ENCODE peak calls at places on chromosome 7, in nine cellular contexts. Y, Z, C, J, E, G, U, A and M are unnamed samples.
A peak's percentile ranks its signal among the peaks of the same experiment; 100 is the strongest.

GRCh38 chr7:48637382-48637781 is 287.0 kb upstream of the CDC14C start:
- DNase-seq in Y (no peak), Z (no peak), C (no peak), J (no peak), E (no peak), G (no peak), U (peak; percentile 9), A (no peak), M (no peak)

GRCh38 chr7:151993977-151994676 is 31.3 kb upstream of the GALNT11 start:
- DNase-seq in Y (no peak), Z (no peak), C (no peak), J (no peak), E (peak; percentile 23), G (no peak), U (no peak), A (no peak), M (no peak)

GRCh38 chr7:153567426-153567825 is 484.8 kb upstream of the DPP6 start:
- DNase-seq in Y (no peak), Z (no peak), C (no peak), J (no peak), E (no peak), G (no peak), U (no peak), A (no peak), M (no peak)

GRCh38 chr7:32059289-32060045 is 10.7 kb downstream of the PDE1C start:
- DNase-seq in Y (no peak), Z (no peak), C (no peak), J (no peak), E (no peak), G (no peak), U (no peak), A (no peak), M (no peak)

GRCh38 chr7:134567368-134567767 is 18.5 kb downstream of the AKR1B15 start:
- DNase-seq in Y (no peak), Z (no peak), C (no peak), J (no peak), E (no peak), G (no peak), U (no peak), A (no peak), M (no peak)

GRCh38 chr7:104264281-104264680 is 56.5 kb upstream of the ORC5 start:
- DNase-seq in Y (no peak), Z (no peak), C (no peak), J (no peak), E (no peak), G (no peak), U (no peak), A (no peak), M (no peak)

GRCh38 chr7:127874951-127875608 is 156.2 kb downstream of the LRRC4 start:
- DNase-seq in Y (no peak), Z (no peak), C (no peak), J (no peak), E (no peak), G (no peak), U (no peak), A (no peak), M (no peak)

GRCh38 chr7:114130860-114131259 is 212.1 kb upstream of the PPP1R3A start:
- DNase-seq in Y (no peak), Z (no peak), C (no peak), J (no peak), E (no peak), G (no peak), U (no peak), A (no peak), M (no peak)

GRCh38 chr7:107506683-107507339 is 37.0 kb downstream of the GPR22 start:
- DNase-seq in Y (no peak), Z (no peak), C (no peak), J (no peak), E (peak; percentile 20), G (peak; percentile 58), U (peak; percentile 14), A (peak; percentile 62), M (peak; percentile 28)

GRCh38 chr7:156865493-156865892 is 27.5 kb downstream of the LMBR1 start:
- DNase-seq in Y (no peak), Z (no peak), C (no peak), J (no peak), E (no peak), G (no peak), U (no peak), A (no peak), M (no peak)

GRCh38 chr7:139930286-139930965 is 101.4 kb downstream of the TBXAS1 start:
- DNase-seq in Y (no peak), Z (no peak), C (no peak), J (no peak), E (no peak), G (no peak), U (no peak), A (no peak), M (no peak)

GRCh38 chr7:73351447-73352167 is 23.6 kb downstream of the FKBP6 start:
- DNase-seq in Y (no peak), Z (no peak), C (no peak), J (no peak), E (no peak), G (peak; percentile 71), U (no peak), A (no peak), M (no peak)

GRCh38 chr7:17680026-17680425 is 260.3 kb downstream of the SNX13 start:
- DNase-seq in Y (no peak), Z (no peak), C (peak; percentile 72), J (no peak), E (no peak), G (peak; percentile 1), U (no peak), A (no peak), M (no peak)

GRCh38 chr7:28070311-28071055 is 110.1 kb downstream of the JAZF1 start:
- DNase-seq in Y (no peak), Z (no peak), C (no peak), J (no peak), E (no peak), G (no peak), U (no peak), A (no peak), M (no peak)

GRCh38 chr7:5210751-5211338 is 20.8 kb downstream of the WIPI2 start:
- DNase-seq in Y (no peak), Z (no peak), C (no peak), J (no peak), E (no peak), G (no peak), U (no peak), A (no peak), M (no peak)

GRCh38 chr7:128381161-128381821 is 19.8 kb upstream of the PRRT4 start:
- DNase-seq in Y (peak; percentile 96), Z (no peak), C (no peak), J (peak; percentile 76), E (peak; percentile 89), G (no peak), U (peak; percentile 83), A (peak; percentile 82), M (peak; percentile 33)

GRCh38 chr7:43164757-43165156 is 52.3 kb downstream of the HECW1 start:
- DNase-seq in Y (no peak), Z (no peak), C (peak; percentile 52), J (no peak), E (no peak), G (peak; percentile 10), U (no peak), A (peak; percentile 7), M (peak; percentile 39)

GRCh38 chr7:134470864-134471263 is 12.0 kb upstream of the AKR1B1 start:
- DNase-seq in Y (no peak), Z (peak; percentile 47), C (peak; percentile 70), J (no peak), E (no peak), G (no peak), U (peak; percentile 18), A (peak; percentile 59), M (peak; percentile 19)

GRCh38 chr7:44251851-44252250 is 51.1 kb downstream of the YKT6 start:
- DNase-seq in Y (no peak), Z (no peak), C (no peak), J (no peak), E (no peak), G (no peak), U (no peak), A (no peak), M (no peak)
- TF ChIP-seq MAX in Y (no peak), Z (no peak), C (no peak), J (no peak), E (no peak), G (no peak), U (no peak), A (no peak), M (no peak)

GRCh38 chr7:130942211-130942964 is 208.4 kb upstream of the KLF14 start:
- DNase-seq in Y (no peak), Z (peak; percentile 70), C (peak; percentile 76), J (no peak), E (no peak), G (peak; percentile 31), U (peak; percentile 82), A (no peak), M (no peak)
- TF ChIP-seq MAX in Y (no peak), Z (peak; percentile 47), C (no peak), J (no peak), E (no peak), G (no peak), U (peak; percentile 59), A (no peak), M (no peak)

GRCh38 chr7:64686493-64687184 is 20.7 kb downstream of the ZNF107 start:
- DNase-seq in Y (no peak), Z (peak; percentile 79), C (no peak), J (no peak), E (no peak), G (no peak), U (no peak), A (peak; percentile 96), M (no peak)
- TF ChIP-seq MAX in Y (no peak), Z (peak; percentile 51), C (no peak), J (no peak), E (no peak), G (no peak), U (no peak), A (no peak), M (no peak)

GRCh38 chr7:70540641-70541040 is 591.3 kb upstream of the GALNT17 start:
- DNase-seq in Y (no peak), Z (no peak), C (no peak), J (no peak), E (no peak), G (no peak), U (no peak), A (no peak), M (no peak)

GRCh38 chr7:70539196-70539595 is 592.7 kb upstream of the GALNT17 start:
- DNase-seq in Y (no peak), Z (no peak), C (no peak), J (no peak), E (no peak), G (no peak), U (no peak), A (no peak), M (no peak)

GRCh38 chr7:70545214-70545613 is 586.7 kb upstream of the GALNT17 start:
- DNase-seq in Y (no peak), Z (no peak), C (no peak), J (no peak), E (no peak), G (no peak), U (no peak), A (no peak), M (no peak)

GRCh38 chr7:70542750-70543376 is 589.1 kb upstream of the GALNT17 start:
- DNase-seq in Y (no peak), Z (no peak), C (no peak), J (no peak), E (no peak), G (no peak), U (no peak), A (no peak), M (no peak)

DNA sequence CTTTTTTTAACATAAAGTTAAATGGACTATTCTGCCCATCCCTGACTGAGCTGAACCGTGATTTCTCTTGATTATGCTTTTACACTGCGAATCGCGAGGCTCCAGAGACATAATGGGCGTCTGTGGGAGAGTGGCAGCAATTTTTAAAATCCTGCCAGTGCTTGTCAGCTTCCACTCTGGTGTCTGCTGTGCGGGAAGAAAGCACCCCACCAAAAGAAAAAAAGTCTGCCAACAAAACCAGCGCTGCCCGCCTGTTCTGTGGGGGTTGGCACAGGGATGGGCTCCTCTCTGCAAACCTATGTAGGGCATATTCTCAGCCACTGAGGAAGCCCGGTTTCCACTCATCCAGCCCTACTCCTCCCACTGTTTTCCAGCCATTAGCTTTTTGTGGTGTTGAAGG is 592.3 kb upstream of the GALNT17 start:
- DNase-seq in Y (peak; percentile 28), Z (no peak), C (no peak), J (no peak), E (no peak), G (no peak), U (no peak), A (no peak), M (no peak)
- TF ChIP-seq MAX in Y (no peak), Z (no peak), C (no peak), J (no peak), E (no peak), G (no peak), U (no peak), A (no peak), M (no peak)